ENCODE peak calls at places on chromosomes 1 and 21, in ten cellular contexts. One of them, this sample, is unnamed.

GRCh38 chr1:24888971-24889670 is 41.0 kb downstream of the RUNX3 start:
- DNase-seq in choroid plexus epithelial cell: peak
- DNase-seq in left ventricle myocardium inferior: no peak
- DNase-seq in body of pancreas: no peak
- DNase-seq in cardiac muscle cell: no peak
- DNase-seq in fibroblast of the aortic adventitia: peak
- DNase-seq in cardiac fibroblast: peak
- DNase-seq in psoas muscle: no peak
- DNase-seq in testis: no peak
- DNase-seq in mesothelial cell of epicardium: no peak
- DNase-seq in this sample: no peak

GRCh38 chr1:101005191-101005590 is 20.4 kb downstream of the DPH5 start:
- DNase-seq in body of pancreas: no peak
- DNase-seq in choroid plexus epithelial cell: no peak
- DNase-seq in fibroblast of the aortic adventitia: no peak
- DNase-seq in cardiac muscle cell: no peak
- DNase-seq in left ventricle myocardium inferior: no peak
- DNase-seq in mesothelial cell of epicardium: no peak
- DNase-seq in psoas muscle: no peak
- DNase-seq in testis: no peak
- DNase-seq in cardiac fibroblast: no peak
- DNase-seq in this sample: no peak

GRCh38 chr1:221315330-221315729 is 426.6 kb downstream of the DUSP10 start:
- DNase-seq in fibroblast of the aortic adventitia: peak
- DNase-seq in cardiac muscle cell: no peak
- DNase-seq in cardiac fibroblast: peak
- DNase-seq in testis: no peak
- DNase-seq in psoas muscle: no peak
- DNase-seq in mesothelial cell of epicardium: no peak
- DNase-seq in choroid plexus epithelial cell: peak
- DNase-seq in body of pancreas: peak
- DNase-seq in left ventricle myocardium inferior: no peak
- DNase-seq in this sample: no peak

GRCh38 chr1:155706101-155706619 is 17.3 kb downstream of the DAP3 start:
- DNase-seq in choroid plexus epithelial cell: peak
- DNase-seq in cardiac muscle cell: no peak
- DNase-seq in fibroblast of the aortic adventitia: peak
- DNase-seq in body of pancreas: no peak
- DNase-seq in left ventricle myocardium inferior: no peak
- DNase-seq in testis: no peak
- DNase-seq in psoas muscle: no peak
- DNase-seq in mesothelial cell of epicardium: no peak
- DNase-seq in cardiac fibroblast: peak
- DNase-seq in this sample: no peak

GRCh38 chr1:32863516-32864245 is 7.0 kb downstream of the FNDC5 start:
- DNase-seq in cardiac muscle cell: no peak
- DNase-seq in left ventricle myocardium inferior: no peak
- DNase-seq in body of pancreas: no peak
- DNase-seq in mesothelial cell of epicardium: no peak
- DNase-seq in cardiac fibroblast: no peak
- DNase-seq in psoas muscle: no peak
- DNase-seq in testis: no peak
- DNase-seq in choroid plexus epithelial cell: no peak
- DNase-seq in fibroblast of the aortic adventitia: no peak
- DNase-seq in this sample: no peak

GRCh38 chr21:40165212-40165611 is 298.0 kb downstream of the PCP4 start:
- DNase-seq in psoas muscle: no peak
- DNase-seq in left ventricle myocardium inferior: peak
- DNase-seq in fibroblast of the aortic adventitia: no peak
- DNase-seq in cardiac fibroblast: no peak
- DNase-seq in testis: no peak
- DNase-seq in choroid plexus epithelial cell: no peak
- DNase-seq in mesothelial cell of epicardium: no peak
- DNase-seq in body of pancreas: no peak
- DNase-seq in cardiac muscle cell: peak
- DNase-seq in this sample: no peak

GRCh38 chr1:89483010-89483756 is 41.4 kb upstream of the LRRC8B start:
- DNase-seq in left ventricle myocardium inferior: peak
- DNase-seq in cardiac fibroblast: peak
- DNase-seq in psoas muscle: peak
- DNase-seq in fibroblast of the aortic adventitia: peak
- DNase-seq in cardiac muscle cell: peak
- DNase-seq in mesothelial cell of epicardium: peak
- DNase-seq in testis: peak
- DNase-seq in body of pancreas: peak
- DNase-seq in choroid plexus epithelial cell: peak
- DNase-seq in this sample: peak

GRCh38 chr1:221777434-221778072 is 35.7 kb upstream of the DUSP10 start:
- DNase-seq in choroid plexus epithelial cell: no peak
- DNase-seq in cardiac muscle cell: no peak
- DNase-seq in testis: no peak
- DNase-seq in body of pancreas: no peak
- DNase-seq in left ventricle myocardium inferior: no peak
- DNase-seq in fibroblast of the aortic adventitia: no peak
- DNase-seq in psoas muscle: no peak
- DNase-seq in cardiac fibroblast: no peak
- DNase-seq in mesothelial cell of epicardium: no peak
- DNase-seq in this sample: no peak

GRCh38 chr1:39877980-39878956 is 5.0 kb downstream of the TRIT1 start:
- DNase-seq in fibroblast of the aortic adventitia: no peak
- DNase-seq in mesothelial cell of epicardium: no peak
- DNase-seq in testis: no peak
- DNase-seq in psoas muscle: no peak
- DNase-seq in choroid plexus epithelial cell: no peak
- DNase-seq in cardiac muscle cell: no peak
- DNase-seq in body of pancreas: no peak
- DNase-seq in left ventricle myocardium inferior: no peak
- DNase-seq in cardiac fibroblast: no peak
- DNase-seq in this sample: no peak

GRCh38 chr21:35136586-35137254 is 87.6 kb upstream of the RUNX1 start:
- DNase-seq in cardiac fibroblast: peak
- DNase-seq in body of pancreas: peak
- DNase-seq in fibroblast of the aortic adventitia: peak
- DNase-seq in mesothelial cell of epicardium: no peak
- DNase-seq in psoas muscle: no peak
- DNase-seq in choroid plexus epithelial cell: peak
- DNase-seq in cardiac muscle cell: no peak
- DNase-seq in testis: no peak
- DNase-seq in left ventricle myocardium inferior: no peak
- DNase-seq in this sample: no peak

GRCh38 chr1:10431065-10431730 is 965 bp downstream of the CENPS start:
- DNase-seq in testis: no peak
- DNase-seq in cardiac muscle cell: peak
- DNase-seq in fibroblast of the aortic adventitia: peak
- DNase-seq in cardiac fibroblast: no peak
- DNase-seq in psoas muscle: no peak
- DNase-seq in mesothelial cell of epicardium: no peak
- DNase-seq in left ventricle myocardium inferior: no peak
- DNase-seq in body of pancreas: peak
- DNase-seq in choroid plexus epithelial cell: peak
- DNase-seq in this sample: no peak

GRCh38 chr1:119348941-119349340 is 19.6 kb upstream of the HAO2 start:
- DNase-seq in cardiac fibroblast: no peak
- DNase-seq in choroid plexus epithelial cell: no peak
- DNase-seq in fibroblast of the aortic adventitia: no peak
- DNase-seq in body of pancreas: no peak
- DNase-seq in mesothelial cell of epicardium: no peak
- DNase-seq in cardiac muscle cell: no peak
- DNase-seq in psoas muscle: no peak
- DNase-seq in testis: no peak
- DNase-seq in left ventricle myocardium inferior: no peak
- DNase-seq in this sample: no peak

GRCh38 chr21:16194851-16195251 is 465.1 kb downstream of the USP25 start:
- DNase-seq in cardiac fibroblast: peak
- DNase-seq in mesothelial cell of epicardium: no peak
- DNase-seq in testis: peak
- DNase-seq in cardiac muscle cell: peak
- DNase-seq in body of pancreas: no peak
- DNase-seq in choroid plexus epithelial cell: peak
- DNase-seq in fibroblast of the aortic adventitia: peak
- DNase-seq in left ventricle myocardium inferior: no peak
- DNase-seq in psoas muscle: no peak
- DNase-seq in this sample: no peak

GRCh38 chr1:1144122-1144842 is 28.4 kb upstream of the C1orf159 start:
- DNase-seq in cardiac muscle cell: no peak
- DNase-seq in cardiac fibroblast: no peak
- DNase-seq in fibroblast of the aortic adventitia: no peak
- DNase-seq in mesothelial cell of epicardium: no peak
- DNase-seq in body of pancreas: no peak
- DNase-seq in left ventricle myocardium inferior: no peak
- DNase-seq in choroid plexus epithelial cell: no peak
- DNase-seq in testis: no peak
- DNase-seq in psoas muscle: no peak
- DNase-seq in this sample: no peak

GRCh38 chr1:185501099-185501498 is 184.1 kb upstream of the IVNS1ABP start:
- DNase-seq in mesothelial cell of epicardium: no peak
- DNase-seq in testis: no peak
- DNase-seq in left ventricle myocardium inferior: no peak
- DNase-seq in psoas muscle: no peak
- DNase-seq in cardiac fibroblast: no peak
- DNase-seq in choroid plexus epithelial cell: no peak
- DNase-seq in cardiac muscle cell: no peak
- DNase-seq in fibroblast of the aortic adventitia: no peak
- DNase-seq in body of pancreas: no peak
- DNase-seq in this sample: no peak
- TF ChIP-seq CTCF in mesothelial cell of epicardium: no peak
- TF ChIP-seq CTCF in testis: no peak
- TF ChIP-seq CTCF in left ventricle myocardium inferior: no peak
- TF ChIP-seq CTCF in psoas muscle: no peak
- TF ChIP-seq CTCF in cardiac fibroblast: no peak
- TF ChIP-seq CTCF in choroid plexus epithelial cell: no peak
- TF ChIP-seq CTCF in cardiac muscle cell: no peak
- TF ChIP-seq CTCF in fibroblast of the aortic adventitia: no peak
- TF ChIP-seq CTCF in body of pancreas: no peak
- TF ChIP-seq CTCF in this sample: no peak

GRCh38 chr1:13228343-13228781 is 2.4 kb upstream of the PRAMEF18 start:
- DNase-seq in cardiac fibroblast: no peak
- DNase-seq in left ventricle myocardium inferior: no peak
- DNase-seq in mesothelial cell of epicardium: no peak
- DNase-seq in body of pancreas: peak
- DNase-seq in psoas muscle: peak
- DNase-seq in choroid plexus epithelial cell: no peak
- DNase-seq in fibroblast of the aortic adventitia: no peak
- DNase-seq in testis: peak
- DNase-seq in cardiac muscle cell: no peak
- DNase-seq in this sample: no peak
- TF ChIP-seq CTCF in cardiac fibroblast: no peak
- TF ChIP-seq CTCF in left ventricle myocardium inferior: peak
- TF ChIP-seq CTCF in mesothelial cell of epicardium: no peak
- TF ChIP-seq CTCF in body of pancreas: peak
- TF ChIP-seq CTCF in psoas muscle: peak
- TF ChIP-seq CTCF in choroid plexus epithelial cell: no peak
- TF ChIP-seq CTCF in fibroblast of the aortic adventitia: no peak
- TF ChIP-seq CTCF in testis: no peak
- TF ChIP-seq CTCF in cardiac muscle cell: no peak
- TF ChIP-seq CTCF in this sample: peak

GRCh38 chr1:209628618-209629299 is 23.5 kb downstream of the LAMB3 start:
- DNase-seq in choroid plexus epithelial cell: no peak
- DNase-seq in cardiac fibroblast: no peak
- DNase-seq in fibroblast of the aortic adventitia: no peak
- DNase-seq in left ventricle myocardium inferior: no peak
- DNase-seq in psoas muscle: no peak
- DNase-seq in cardiac muscle cell: no peak
- DNase-seq in testis: no peak
- DNase-seq in body of pancreas: no peak
- DNase-seq in mesothelial cell of epicardium: no peak
- DNase-seq in this sample: no peak

GRCh38 chr1:209629621-209630382 is 22.4 kb downstream of the LAMB3 start:
- DNase-seq in choroid plexus epithelial cell: no peak
- DNase-seq in mesothelial cell of epicardium: no peak
- DNase-seq in left ventricle myocardium inferior: no peak
- DNase-seq in cardiac fibroblast: no peak
- DNase-seq in body of pancreas: no peak
- DNase-seq in testis: no peak
- DNase-seq in psoas muscle: no peak
- DNase-seq in fibroblast of the aortic adventitia: no peak
- DNase-seq in cardiac muscle cell: no peak
- DNase-seq in this sample: no peak

GRCh38 chr1:209625791-209626285 is 26.4 kb downstream of the LAMB3 start:
- DNase-seq in fibroblast of the aortic adventitia: no peak
- DNase-seq in cardiac fibroblast: no peak
- DNase-seq in body of pancreas: no peak
- DNase-seq in mesothelial cell of epicardium: no peak
- DNase-seq in testis: no peak
- DNase-seq in cardiac muscle cell: no peak
- DNase-seq in choroid plexus epithelial cell: peak
- DNase-seq in psoas muscle: peak
- DNase-seq in left ventricle myocardium inferior: no peak
- DNase-seq in this sample: no peak

GRCh38 chr1:209626633-209627348 is 25.4 kb downstream of the LAMB3 start:
- DNase-seq in cardiac muscle cell: no peak
- DNase-seq in testis: no peak
- DNase-seq in cardiac fibroblast: no peak
- DNase-seq in left ventricle myocardium inferior: no peak
- DNase-seq in fibroblast of the aortic adventitia: no peak
- DNase-seq in choroid plexus epithelial cell: no peak
- DNase-seq in psoas muscle: no peak
- DNase-seq in body of pancreas: no peak
- DNase-seq in mesothelial cell of epicardium: no peak
- DNase-seq in this sample: no peak

DNA sequence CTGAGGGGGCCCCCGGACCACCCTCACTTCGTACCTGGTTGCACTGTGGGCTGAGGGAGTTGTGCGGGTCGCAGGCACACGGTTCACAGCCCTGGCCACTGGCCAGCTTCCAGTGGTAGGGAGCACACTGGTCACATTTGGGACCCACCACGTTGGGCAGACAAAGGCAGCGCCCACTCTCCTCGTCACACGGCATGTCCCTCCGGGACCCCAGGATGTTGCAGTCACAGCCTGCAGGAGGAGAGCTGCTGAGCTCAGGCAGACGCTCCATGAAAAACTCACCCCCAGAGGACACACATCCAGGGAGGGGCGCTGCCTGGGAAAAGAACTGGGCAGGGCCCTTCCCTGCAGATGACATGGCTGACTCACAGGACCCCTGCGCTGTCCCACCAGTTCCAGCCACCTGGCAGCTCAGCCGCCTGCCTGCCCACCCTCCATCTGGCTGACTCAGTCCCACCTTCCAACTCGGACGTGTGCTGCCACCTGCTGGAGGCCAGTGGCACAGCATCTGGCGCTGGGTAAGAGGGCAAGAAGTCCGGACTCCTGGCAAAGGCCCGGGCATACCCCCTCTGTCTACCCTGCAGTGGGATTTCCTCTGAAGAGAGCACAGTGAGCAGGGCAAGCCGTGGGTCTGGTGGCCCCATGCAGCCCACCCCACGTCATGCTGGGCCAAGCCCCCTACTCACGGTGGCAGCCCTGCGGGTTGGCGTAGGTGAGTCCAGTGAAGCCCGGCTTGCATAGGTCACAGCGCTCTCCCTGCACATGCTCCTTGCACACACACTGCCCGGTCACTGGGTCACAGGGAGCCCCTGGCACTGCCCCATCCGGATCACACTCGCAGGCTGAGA is 24.7 kb downstream of the LAMB3 start:
- DNase-seq in psoas muscle: peak
- DNase-seq in fibroblast of the aortic adventitia: peak
- DNase-seq in left ventricle myocardium inferior: peak
- DNase-seq in choroid plexus epithelial cell: peak
- DNase-seq in body of pancreas: peak
- DNase-seq in mesothelial cell of epicardium: peak
- DNase-seq in testis: peak
- DNase-seq in cardiac muscle cell: peak
- DNase-seq in cardiac fibroblast: peak
- DNase-seq in this sample: peak
- TF ChIP-seq CTCF in psoas muscle: peak
- TF ChIP-seq CTCF in fibroblast of the aortic adventitia: peak
- TF ChIP-seq CTCF in left ventricle myocardium inferior: peak
- TF ChIP-seq CTCF in choroid plexus epithelial cell: peak
- TF ChIP-seq CTCF in body of pancreas: peak
- TF ChIP-seq CTCF in mesothelial cell of epicardium: peak
- TF ChIP-seq CTCF in testis: peak
- TF ChIP-seq CTCF in cardiac muscle cell: peak
- TF ChIP-seq CTCF in cardiac fibroblast: peak
- TF ChIP-seq CTCF in this sample: peak

GRCh38 chr21:42381347-42381984 is 14.4 kb downstream of the TMPRSS3 start:
- DNase-seq in psoas muscle: no peak
- DNase-seq in cardiac muscle cell: peak
- DNase-seq in body of pancreas: peak
- DNase-seq in fibroblast of the aortic adventitia: peak
- DNase-seq in left ventricle myocardium inferior: no peak
- DNase-seq in cardiac fibroblast: peak
- DNase-seq in mesothelial cell of epicardium: no peak
- DNase-seq in choroid plexus epithelial cell: peak
- DNase-seq in testis: peak
- DNase-seq in this sample: no peak
- TF ChIP-seq CTCF in psoas muscle: peak
- TF ChIP-seq CTCF in cardiac muscle cell: peak
- TF ChIP-seq CTCF in body of pancreas: peak
- TF ChIP-seq CTCF in fibroblast of the aortic adventitia: peak
- TF ChIP-seq CTCF in left ventricle myocardium inferior: peak
- TF ChIP-seq CTCF in cardiac fibroblast: peak
- TF ChIP-seq CTCF in mesothelial cell of epicardium: no peak
- TF ChIP-seq CTCF in choroid plexus epithelial cell: peak
- TF ChIP-seq CTCF in testis: no peak
- TF ChIP-seq CTCF in this sample: peak

This sample was measured in D721Med.